ENCODE peak calls at places on chromosomes 7 and 10, in ten cellular contexts. K, Y, X, N, S, P, M, B, C and G are unnamed samples.

GRCh38 chr7:34011711-34012110 is 106.4 kb downstream of the BMPER start:
- DNase-seq in K (no peak), Y (no peak), X (no peak), N (no peak), S (no peak), P (no peak), M (peak), B (peak), C (no peak), G (peak)

GRCh38 chr10:96992721-96993120 is 160.6 kb downstream of the LCOR start:
- DNase-seq in K (no peak), Y (no peak), X (no peak), N (no peak), S (no peak), P (no peak), M (no peak), B (no peak), C (no peak), G (no peak)

GRCh38 chr10:4941540-4942330 is 21.5 kb upstream of the AKR1C1 start:
- DNase-seq in K (no peak), Y (no peak), X (no peak), N (no peak), S (no peak), P (no peak), M (peak), B (no peak), C (no peak), G (peak)

GRCh38 chr7:10998984-10999757 is 25.5 kb downstream of the PHF14 start:
- DNase-seq in K (no peak), Y (no peak), X (no peak), N (no peak), S (no peak), P (no peak), M (no peak), B (no peak), C (no peak), G (peak)

GRCh38 chr10:24318517-24318916 is 109.6 kb downstream of the KIAA1217 start:
- DNase-seq in K (no peak), Y (no peak), X (no peak), N (no peak), S (no peak), P (no peak), M (peak), B (no peak), C (no peak), G (no peak)

GRCh38 chr7:157432957-157433576 is 96.3 kb downstream of the DNAJB6 start:
- DNase-seq in K (peak), Y (no peak), X (peak), N (no peak), S (no peak), P (peak), M (peak), B (peak), C (no peak), G (peak)

GRCh38 chr10:126854726-126855125 is 50.5 kb upstream of the DOCK1 start:
- DNase-seq in K (no peak), Y (no peak), X (no peak), N (no peak), S (no peak), P (no peak), M (no peak), B (no peak), C (no peak), G (no peak)

GRCh38 chr10:14820775-14821154 is 17.1 kb downstream of the CDNF start:
- DNase-seq in K (no peak), Y (no peak), X (no peak), N (no peak), S (no peak), P (no peak), M (no peak), B (no peak), C (no peak), G (no peak)

GRCh38 chr7:6526997-6527378 is 24.3 kb downstream of the GRID2IP start:
- DNase-seq in K (no peak), Y (no peak), X (no peak), N (no peak), S (no peak), P (no peak), M (no peak), B (no peak), C (no peak), G (no peak)

GRCh38 chr10:89079991-89080390 is 89.4 kb downstream of the FAS start:
- DNase-seq in K (no peak), Y (no peak), X (no peak), N (no peak), S (no peak), P (no peak), M (no peak), B (no peak), C (no peak), G (no peak)

GRCh38 chr10:87817873-87818504 is at the start of gene ATAD1:
- DNase-seq in K (peak), Y (peak), X (peak), N (peak), S (peak), P (peak), M (peak), B (peak), C (peak), G (peak)
- TF ChIP-seq CTCF in K (no peak), Y (peak), X (peak), N (peak), S (no peak), P (peak), M (peak), B (peak), C (peak), G (peak)

DNA sequence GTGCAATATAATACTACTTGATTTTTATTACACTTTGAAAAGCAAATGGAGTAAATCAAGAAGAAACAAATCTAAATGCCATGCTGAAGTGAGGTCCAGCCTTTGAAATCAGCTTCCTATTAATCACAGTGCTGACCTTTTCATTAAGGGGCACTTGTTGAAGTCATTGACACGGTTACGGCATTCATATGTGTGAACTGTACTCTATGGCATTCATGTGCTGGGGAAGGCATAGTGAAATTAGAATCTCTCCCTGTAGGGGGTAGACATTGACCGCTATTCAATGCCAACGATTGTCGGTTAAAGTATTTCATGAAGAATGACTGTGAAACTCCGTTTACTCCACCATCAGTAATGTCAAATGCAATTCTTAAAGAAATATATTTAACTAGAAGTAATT is 296.1 kb upstream of the SEMA3A start:
- DNase-seq in K (no peak), Y (no peak), X (no peak), N (no peak), S (no peak), P (no peak), M (peak), B (peak), C (peak), G (peak)
- TF ChIP-seq CTCF in K (no peak), Y (peak), X (no peak), N (no peak), S (no peak), P (no peak), M (no peak), B (peak), C (peak), G (peak)

GRCh38 chr7:141071260-141071854 is 2.5 kb upstream of the TMEM178B start:
- DNase-seq in K (peak), Y (no peak), X (peak), N (peak), S (no peak), P (peak), M (no peak), B (no peak), C (no peak), G (no peak)

GRCh38 chr7:141073641-141074161 is at the start of gene TMEM178B:
- DNase-seq in K (peak), Y (no peak), X (no peak), N (no peak), S (no peak), P (no peak), M (no peak), B (no peak), C (no peak), G (no peak)

GRCh38 chr7:141073173-141073640 is 657 bp upstream of the TMEM178B start:
- DNase-seq in K (peak), Y (peak), X (peak), N (peak), S (no peak), P (peak), M (peak), B (no peak), C (no peak), G (peak)

GRCh38 chr7:141071855-141072547 is 1.9 kb upstream of the TMEM178B start:
- DNase-seq in K (no peak), Y (no peak), X (no peak), N (no peak), S (no peak), P (no peak), M (no peak), B (no peak), C (no peak), G (no peak)

GRCh38 chr7:141072548-141073172 is 1.2 kb upstream of the TMEM178B start:
- DNase-seq in K (peak), Y (no peak), X (peak), N (peak), S (no peak), P (peak), M (peak), B (peak), C (peak), G (peak)
- TF ChIP-seq CTCF in K (no peak), Y (no peak), X (no peak), N (no peak), S (no peak), P (no peak), M (no peak), B (no peak), C (no peak), G (no peak)

GRCh38 chr10:59719374-59719773 is 9.7 kb upstream of the SLC16A9 start:
- DNase-seq in K (no peak), Y (no peak), X (no peak), N (no peak), S (no peak), P (no peak), M (no peak), B (no peak), C (no peak), G (no peak)
- TF ChIP-seq CTCF in K (no peak), Y (peak), X (no peak), N (no peak), S (no peak), P (no peak), M (no peak), B (no peak), C (peak), G (peak)

GRCh38 chr10:110305767-110306451 is 1.2 kb upstream of the SMNDC1 start:
- DNase-seq in K (peak), Y (no peak), X (no peak), N (no peak), S (no peak), P (peak), M (peak), B (peak), C (peak), G (peak)

GRCh38 chr10:110304394-110304779 is 333 bp downstream of the SMNDC1 start:
- DNase-seq in K (no peak), Y (peak), X (no peak), N (no peak), S (peak), P (no peak), M (no peak), B (no peak), C (no peak), G (no peak)

GRCh38 chr10:110304780-110305421 is at the start of gene SMNDC1:
- DNase-seq in K (peak), Y (peak), X (peak), N (peak), S (peak), P (peak), M (peak), B (peak), C (peak), G (peak)

GRCh38 chr10:110307805-110308204 is 3.1 kb upstream of the SMNDC1 start:
- DNase-seq in K (no peak), Y (no peak), X (no peak), N (no peak), S (no peak), P (no peak), M (no peak), B (no peak), C (no peak), G (peak)

GRCh38 chr10:110306452-110306768 is 1.7 kb upstream of the SMNDC1 start:
- DNase-seq in K (no peak), Y (no peak), X (no peak), N (no peak), S (no peak), P (no peak), M (no peak), B (no peak), C (no peak), G (no peak)
- TF ChIP-seq CTCF in K (peak), Y (no peak), X (peak), N (no peak), S (no peak), P (no peak), M (no peak), B (no peak), C (no peak), G (no peak)

DNA sequence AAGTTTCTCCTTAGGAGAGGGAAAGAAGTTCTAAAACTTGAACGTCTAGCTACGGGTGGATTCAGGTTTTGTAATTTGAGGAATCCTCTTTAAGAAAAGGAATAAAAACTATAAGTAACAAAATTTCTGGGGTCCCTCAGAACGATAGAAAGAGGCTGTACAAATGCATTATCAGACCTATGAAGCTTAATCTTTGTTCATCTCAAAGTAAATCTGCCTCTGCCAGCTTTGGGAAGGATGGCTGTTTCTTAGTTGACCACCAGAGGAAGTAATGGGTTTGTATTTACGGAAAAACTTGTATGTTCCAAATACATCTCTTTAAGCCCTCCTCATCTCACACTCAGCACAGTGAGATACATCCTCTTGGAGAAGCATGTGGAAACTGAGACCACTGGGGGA is 864 bp downstream of the PSTK start:
- DNase-seq in K (peak), Y (no peak), X (no peak), N (no peak), S (no peak), P (no peak), M (peak), B (peak), C (peak), G (peak)
- TF ChIP-seq CTCF in K (peak), Y (peak), X (no peak), N (peak), S (no peak), P (peak), M (peak), B (peak), C (peak), G (peak)

GRCh38 chr10:71394926-71395562 is 1.7 kb upstream of the CDH23 start:
- DNase-seq in K (no peak), Y (peak), X (no peak), N (no peak), S (peak), P (no peak), M (no peak), B (no peak), C (no peak), G (no peak)

GRCh38 chr10:71395621-71396020 is 1.1 kb upstream of the CDH23 start:
- DNase-seq in K (no peak), Y (peak), X (no peak), N (no peak), S (peak), P (no peak), M (no peak), B (no peak), C (no peak), G (no peak)

GRCh38 chr10:71396714-71397339 is at the start of gene CDH23:
- DNase-seq in K (no peak), Y (peak), X (no peak), N (peak), S (peak), P (peak), M (peak), B (no peak), C (no peak), G (no peak)

GRCh38 chr10:71397340-71398212 is 856 bp downstream of the CDH23 start:
- DNase-seq in K (no peak), Y (peak), X (no peak), N (no peak), S (peak), P (no peak), M (no peak), B (no peak), C (no peak), G (no peak)

GRCh38 chr10:71396084-71396713 is 521 bp upstream of the CDH23 start:
- DNase-seq in K (peak), Y (peak), X (no peak), N (peak), S (peak), P (peak), M (peak), B (no peak), C (peak), G (peak)
- TF ChIP-seq CTCF in K (peak), Y (peak), X (no peak), N (peak), S (peak), P (peak), M (no peak), B (no peak), C (peak), G (no peak)